ENCODE peak calls at places on chromosomes 12 and 14, in five cellular contexts. C is substantia nigra; W is Peyer's patch; P is stimulated activated CD4-positive, alpha-beta T cell treated with anti-CD3 and anti-CD28 coated beads, Interleukin-1b, Interleukin-23, amount 100 ng/mL, for 4 hours; D is amniotic epithelial cell. M is an unnamed sample.

GRCh38 chr12:54954228-54954627 is 30.3 kb downstream of the TESPA1 start:
- DNase-seq in P (no peak), W (no peak), D (no peak), C (no peak), M (no peak)

GRCh38 chr12:89263153-89263552 is 89.1 kb downstream of the DUSP6 start:
- DNase-seq in P (no peak), C (no peak), D (no peak), W (no peak), M (no peak)

GRCh38 chr14:74886001-74886400 is 4.3 kb downstream of the DLST start:
- DNase-seq in P (no peak), D (peak), W (no peak), C (no peak), M (no peak)

GRCh38 chr12:79988368-79988767 is 53.5 kb upstream of the PPP1R12A start:
- DNase-seq in C (no peak), W (no peak), D (peak), P (no peak), M (peak)

GRCh38 chr12:6961695-6962284 is 8.7 kb downstream of the PHB2 start:
- DNase-seq in W (peak), P (no peak), C (no peak), D (peak), M (peak)

GRCh38 chr14:90617942-90618341 is 198.3 kb downstream of the TTC7B start:
- DNase-seq in W (no peak), D (no peak), P (no peak), C (no peak), M (no peak)

GRCh38 chr12:89943461-89943860 is 234.8 kb upstream of the ATP2B1 start:
- DNase-seq in C (no peak), D (no peak), P (no peak), W (no peak), M (no peak)

GRCh38 chr14:31568671-31569070 is 7.5 kb downstream of the NUBPL start:
- DNase-seq in W (no peak), C (no peak), D (peak), P (no peak), M (no peak)

GRCh38 chr12:55188974-55189556 is 31.8 kb upstream of the OR10A7 start:
- DNase-seq in P (no peak), D (peak), C (no peak), W (no peak), M (peak)

GRCh38 chr14:105034314-105035039 is 13.6 kb upstream of the CDCA4 start:
- DNase-seq in P (no peak), D (no peak), C (no peak), W (no peak), M (no peak)

GRCh38 chr12:4292266-4293063 is 18.9 kb downstream of the CCND2 start:
- DNase-seq in C (no peak), D (no peak), P (no peak), W (no peak), M (no peak)

GRCh38 chr14:97625512-97625911 is 828.3 kb downstream of the VRK1 start:
- DNase-seq in P (no peak), W (no peak), C (no peak), D (no peak), M (no peak)

GRCh38 chr12:117047810-117048584 is 51.2 kb downstream of the TESC start:
- DNase-seq in W (no peak), D (peak), P (no peak), C (no peak), M (peak)